ENCODE peak calls at places on chromosomes 7 and 10, in five cellular contexts. K is activated naive CD8-positive, alpha-beta T cell treated with anti-CD3 and anti-CD28 coated beads, Interleukin-2, amount 50 U/mL, for 16 hours; S is GM12864; M is IMR-90; R is iris pigment epithelial cell. E is an unnamed sample.

GRCh38 chr7:18638594-18639452 is 143.3 kb downstream of the HDAC9 start:
- DNase-seq in M (peak; percentile 64), K (no peak), R (peak; percentile 89), S (no peak), E (no peak)

GRCh38 chr7:74713567-74713966 is 56.0 kb downstream of the GTF2I start:
- DNase-seq in S (no peak), M (no peak), K (no peak), R (no peak), E (no peak)

GRCh38 chr7:47550788-47551470 is 31.0 kb downstream of the TNS3 start:
- DNase-seq in R (no peak), M (no peak), S (no peak), K (no peak), E (no peak)

GRCh38 chr10:102743078-102743587 is 615 bp upstream of the WBP1L start:
- DNase-seq in M (no peak), K (no peak), R (no peak), S (no peak), E (no peak)

GRCh38 chr7:158447206-158448171 is 140.1 kb downstream of the PTPRN2 start:
- DNase-seq in K (no peak), S (no peak), M (no peak), R (no peak), E (no peak)

GRCh38 chr10:132364594-132364970 is 32.4 kb upstream of the PWWP2B start:
- DNase-seq in K (peak; percentile 61), S (no peak), M (no peak), R (no peak), E (no peak)

GRCh38 chr7:44787762-44788161 is 8.7 kb upstream of the PPIA start:
- DNase-seq in K (no peak), M (no peak), S (no peak), R (no peak), E (no peak)

GRCh38 chr10:43854042-43854441 is 205.4 kb upstream of the ZNF32 start:
- DNase-seq in K (no peak), R (peak; percentile 59), S (no peak), M (peak; percentile 22), E (no peak)

GRCh38 chr7:65951837-65952578 is 30.0 kb downstream of the GUSB start:
- DNase-seq in S (no peak), M (no peak), R (peak; percentile 30), K (no peak), E (no peak)

GRCh38 chr10:91924212-91925021 is 847 bp downstream of the BTAF1 start:
- DNase-seq in K (no peak), M (peak; percentile 10), S (no peak), R (peak; percentile 30), E (no peak)

GRCh38 chr7:81839708-81840359 is 70.0 kb upstream of the HGF start:
- DNase-seq in S (no peak), R (no peak), M (no peak), K (no peak), E (no peak)

GRCh38 chr10:124654686-124655085 is 89.5 kb downstream of the FAM53B start:
- DNase-seq in R (no peak), M (no peak), S (no peak), K (no peak), E (no peak)

GRCh38 chr7:115516341-115516740 is 514.2 kb downstream of the TFEC start:
- DNase-seq in R (peak; percentile 31), S (no peak), K (no peak), M (no peak), E (no peak)

GRCh38 chr10:36534471-36535002 is 590.9 kb upstream of the ANKRD30A start:
- DNase-seq in R (peak; percentile 97), M (peak; percentile 95), K (no peak), S (peak; percentile 2), E (no peak)

GRCh38 chr10:64271983-64272382 is 750.8 kb downstream of the REEP3 start:
- DNase-seq in R (no peak), S (no peak), K (no peak), M (no peak), E (no peak)

GRCh38 chr7:127391591-127392181 is 822 bp downstream of the ZNF800 start:
- DNase-seq in R (peak; percentile 39), K (peak; percentile 13), S (no peak), M (peak; percentile 24), E (no peak)

GRCh38 chr7:54897891-54898290 is 120.9 kb upstream of the EGFR start:
- DNase-seq in S (no peak), K (no peak), M (no peak), R (peak; percentile 35), E (no peak)

E was measured in nephron progenitor cell.